ENCODE peak calls at places on chromosomes 4 and X, in five cellular contexts. Q is neural progenitor cell; O is HFF-Myc; L is CD8-positive, alpha-beta T cell; G is heart right ventricle. T is an unnamed sample.

GRCh38 chrX:85922821-85923220 is 124.5 kb downstream of the CHM start:
- DNase-seq in L (no peak), O (no peak), G (no peak), Q (no peak), T (peak)

GRCh38 chr4:46389301-46389761 is 597 bp downstream of the GABRA2 start:
- DNase-seq in O (no peak), L (no peak), Q (peak), G (no peak), T (no peak)

GRCh38 chrX:40171513-40172168 is 73.9 kb upstream of the BCOR start:
- DNase-seq in Q (peak), G (peak), O (no peak), L (peak), T (no peak)

GRCh38 chr4:97394653-97395052 is 748.6 kb downstream of the STPG2 start:
- DNase-seq in G (no peak), L (no peak), Q (no peak), O (no peak), T (no peak)

GRCh38 chrX:103674531-103675454 is 11.7 kb downstream of the MORF4L2 start:
- DNase-seq in G (no peak), O (no peak), Q (peak), L (no peak), T (no peak)

GRCh38 chrX:95318882-95319281 is 1365.8 kb upstream of the DIAPH2 start:
- DNase-seq in O (no peak), Q (peak), L (no peak), G (no peak), T (no peak)

GRCh38 chr4:182671231-182671630 is 246.0 kb downstream of the DCTD start:
- DNase-seq in G (no peak), Q (no peak), O (no peak), L (no peak), T (no peak)

GRCh38 chr4:10120943-10121567 is 4.5 kb upstream of the WDR1 start:
- DNase-seq in L (no peak), Q (no peak), G (no peak), O (no peak), T (no peak)

GRCh38 chrX:135086197-135086854 is 34.0 kb downstream of the ETDB start:
- DNase-seq in Q (peak), G (no peak), O (no peak), L (peak), T (peak)

GRCh38 chr4:65007841-65008439 is 598.7 kb upstream of the TECRL start:
- DNase-seq in Q (peak), O (no peak), G (no peak), L (no peak), T (peak)

GRCh38 chr4:16202598-16202997 is 23.7 kb downstream of the TAPT1 start:
- DNase-seq in O (no peak), L (no peak), Q (no peak), G (no peak), T (no peak)

GRCh38 chr4:6732441-6733357 is 16.7 kb downstream of the BLOC1S4 start:
- DNase-seq in L (no peak), O (no peak), G (peak), Q (no peak), T (no peak)

GRCh38 chrX:136185409-136186022 is 38.2 kb downstream of the FHL1 start:
- DNase-seq in G (no peak), O (no peak), Q (no peak), L (no peak), T (no peak)

GRCh38 chr4:87423313-87424031 is 1.1 kb downstream of the NUDT9 start:
- DNase-seq in L (no peak), O (no peak), G (no peak), Q (no peak), T (no peak)

GRCh38 chr4:40423735-40424134 is 88.6 kb downstream of the CHRNA9 start:
- DNase-seq in Q (no peak), G (no peak), O (no peak), L (no peak), T (no peak)

GRCh38 chrX:68938244-68939004 is 109.6 kb downstream of the EFNB1 start:
- DNase-seq in G (no peak), L (no peak), O (no peak), Q (no peak), T (no peak)

GRCh38 chrX:7225338-7225737 is 77.4 kb upstream of the PUDP start:
- DNase-seq in Q (no peak), O (no peak), G (no peak), L (no peak), T (no peak)

GRCh38 chr4:95998311-95998710 is 158.4 kb downstream of the PDHA2 start:
- DNase-seq in Q (no peak), L (no peak), O (no peak), G (no peak), T (no peak)

GRCh38 chr4:140497776-140498636 is at the start of gene MGAT4D:
- DNase-seq in O (no peak), G (peak), Q (peak), L (no peak), T (no peak)

GRCh38 chr4:89056953-89057398 is at the start of gene FAM13A:
- DNase-seq in G (peak), Q (peak), L (no peak), O (peak), T (peak)

GRCh38 chrX:44352739-44353138 is 9.3 kb upstream of the EFHC2 start:
- DNase-seq in Q (no peak), O (no peak), G (no peak), L (no peak), T (no peak)

GRCh38 chr4:126004936-126005335 is 690.2 kb downstream of the FAT4 start:
- DNase-seq in Q (peak), L (no peak), G (no peak), O (no peak), T (peak)

GRCh38 chrX:44903107-44903506 is 30.1 kb downstream of the KDM6A start:
- DNase-seq in G (no peak), O (no peak), Q (no peak), L (no peak), T (no peak)

GRCh38 chr4:73864365-73864764 is 4.8 kb upstream of the CXCL1 start:
- DNase-seq in O (no peak), G (no peak), Q (peak), L (no peak), T (no peak)

GRCh38 chr4:142960867-142961644 is 115.0 kb upstream of the INPP4B start:
- DNase-seq in Q (no peak), O (no peak), G (no peak), L (no peak), T (no peak)

GRCh38 chrX:3346436-3347329 is at the start of gene MXRA5:
- DNase-seq in L (no peak), G (peak), Q (peak), O (no peak), T (no peak)

GRCh38 chrX:4182010-4182806 is 468.8 kb upstream of the PRKX start:
- DNase-seq in G (no peak), O (no peak), L (no peak), Q (no peak), T (no peak)

GRCh38 chr4:41384992-41385391 is 128.3 kb downstream of the UCHL1 start:
- DNase-seq in G (peak), L (no peak), O (no peak), Q (no peak), T (no peak)

GRCh38 chr4:98506462-98507132 is 151.8 kb downstream of the TSPAN5 start:
- DNase-seq in G (no peak), Q (peak), L (no peak), O (no peak), T (no peak)

GRCh38 chrX:68997911-68998310 is 167.3 kb downstream of the PJA1 start:
- DNase-seq in L (no peak), O (no peak), Q (no peak), G (peak), T (no peak)

GRCh38 chr4:182807841-182808548 is 109.2 kb downstream of the DCTD start:
- DNase-seq in Q (no peak), L (no peak), O (no peak), G (no peak), T (no peak)

GRCh38 chr4:144338834-144339233 is 198.3 kb upstream of the GYPA start:
- DNase-seq in G (no peak), Q (no peak), O (no peak), L (no peak), T (no peak)

GRCh38 chrX:153334654-153335295 is 822 bp downstream of the ZNF275 start:
- DNase-seq in Q (no peak), L (no peak), G (no peak), O (no peak), T (no peak)

GRCh38 chrX:153336128-153336894 is 2.4 kb downstream of the ZNF275 start:
- DNase-seq in G (no peak), O (no peak), L (no peak), Q (no peak), T (no peak)

GRCh38 chrX:153336988-153337387 is 3.0 kb downstream of the ZNF275 start:
- DNase-seq in Q (no peak), G (no peak), O (no peak), L (no peak), T (no peak)

GRCh38 chrX:153333821-153334653 is at the start of gene ZNF275:
- DNase-seq in L (peak), G (peak), Q (peak), O (no peak), T (no peak)

GRCh38 chrX:153333271-153333670 is 682 bp upstream of the ZNF275 start:
- DNase-seq in O (no peak), L (no peak), G (no peak), Q (no peak), T (no peak)
- H3K4me3 ChIP-seq in O (peak), L (no peak), G (peak), Q (peak), T (no peak)

GRCh38 chrX:52217494-52218160 is 32.9 kb downstream of the MAGED4 start:
- DNase-seq in L (no peak), Q (peak), G (no peak), O (no peak), T (no peak)
- TF ChIP-seq CTCF in L (no peak), Q (peak), G (no peak), O (peak), T (no peak)

DNA sequence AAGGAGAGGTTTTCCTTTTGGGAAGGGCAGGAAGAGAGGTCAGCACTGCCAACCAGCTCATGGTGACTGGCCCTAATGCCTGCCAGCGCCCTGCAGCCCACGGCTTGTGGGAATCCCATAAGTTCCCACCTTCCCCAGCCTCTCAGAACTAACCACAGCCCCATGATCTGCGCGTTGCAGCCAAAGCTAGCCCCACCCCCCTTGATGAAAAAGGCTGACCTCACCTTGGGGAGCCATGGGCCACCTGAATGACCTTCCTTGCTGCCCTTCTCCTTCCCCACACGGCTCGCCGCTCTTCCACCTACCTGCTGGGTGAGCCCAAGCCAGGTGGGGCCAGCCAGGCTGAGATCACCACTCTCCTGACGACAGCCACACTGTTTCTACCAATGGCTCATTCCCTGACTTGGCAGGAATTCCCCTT is 3.9 kb upstream of the ELF4 start:
- DNase-seq in G (no peak), O (no peak), Q (no peak), L (no peak), T (no peak)
- H3K4me3 ChIP-seq in G (no peak), O (no peak), Q (no peak), L (no peak), T (no peak)

GRCh38 chr4:137070614-137071013 is 461.7 kb downstream of the PCDH18 start:
- DNase-seq in G (no peak), Q (peak), L (no peak), O (no peak), T (no peak)
- TF ChIP-seq CTCF in G (no peak), Q (no peak), L (no peak), O (peak), T (no peak)

GRCh38 chrX:57596109-57596870 is 4.5 kb downstream of the ZXDB start:
- DNase-seq in O (no peak), G (no peak), Q (no peak), L (no peak), T (no peak)
- H3K4me3 ChIP-seq in O (peak), G (peak), Q (peak), L (no peak), T (peak)

GRCh38 chr4:25704516-25704915 is 48.9 kb downstream of the SLC34A2 start:
- DNase-seq in O (no peak), G (no peak), L (no peak), Q (no peak), T (no peak)

GRCh38 chr4:25697516-25697915 is 41.9 kb downstream of the SLC34A2 start:
- DNase-seq in O (no peak), L (no peak), G (no peak), Q (no peak), T (no peak)

GRCh38 chr4:25703731-25704388 is 48.2 kb downstream of the SLC34A2 start:
- DNase-seq in G (no peak), Q (no peak), L (no peak), O (no peak), T (peak)

DNA sequence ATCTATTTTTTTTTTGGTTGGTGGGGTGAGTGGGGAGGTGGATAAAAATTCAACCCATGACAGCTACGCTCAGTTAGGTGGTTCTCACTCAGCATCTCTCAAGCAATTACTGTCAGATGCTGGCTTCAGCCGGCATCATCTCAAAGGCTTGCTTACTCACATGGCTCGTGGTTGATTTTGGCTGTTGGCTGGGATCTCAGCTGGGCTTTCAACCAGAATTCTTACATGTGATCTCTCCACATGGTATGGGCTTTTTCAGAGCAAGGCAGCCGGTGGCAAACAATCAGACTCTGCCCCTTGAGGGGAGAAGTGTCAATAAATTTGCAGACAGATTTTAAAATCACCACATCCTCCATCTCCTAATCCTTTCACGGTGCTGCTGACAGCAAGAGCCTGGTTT is 47.2 kb downstream of the SLC34A2 start:
- DNase-seq in Q (no peak), O (peak), G (peak), L (no peak), T (peak)
- TF ChIP-seq CTCF in Q (no peak), O (no peak), G (no peak), L (no peak), T (peak)

GRCh38 chrX:49058794-49059193 is at the start of gene CCDC120:
- DNase-seq in O (no peak), Q (no peak), L (no peak), G (no peak), T (no peak)
- H3K4me3 ChIP-seq in O (no peak), Q (no peak), L (no peak), G (no peak), T (peak)

DNA sequence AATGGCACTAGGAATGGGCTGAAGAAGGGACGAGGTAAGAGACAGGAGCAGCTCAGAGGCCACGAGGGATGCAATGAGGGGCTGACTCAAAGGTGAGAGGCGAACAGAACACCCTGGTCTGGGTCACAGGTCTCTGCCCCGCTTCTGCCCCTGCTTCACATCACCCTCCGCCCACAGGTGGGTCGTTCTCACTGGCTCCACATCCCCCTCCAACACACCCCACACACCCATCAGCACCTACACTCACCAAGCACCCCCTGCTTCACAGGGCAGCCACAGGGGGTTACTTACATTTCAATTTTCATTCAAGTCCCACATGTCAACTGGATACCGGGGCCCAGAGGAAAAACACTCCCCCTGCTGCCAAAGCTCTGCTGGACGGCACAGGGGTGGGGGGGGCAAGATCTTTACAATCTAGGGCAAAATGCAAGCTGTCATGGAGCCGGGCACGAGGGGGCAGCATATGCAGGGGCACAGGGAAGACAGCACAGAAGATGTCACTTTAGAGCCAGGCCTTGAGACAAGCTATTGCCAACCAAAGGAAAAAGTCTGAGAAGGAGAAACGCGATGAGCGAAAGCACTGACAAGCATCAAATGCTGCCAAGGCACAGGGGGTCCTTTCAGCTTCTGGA is 94.1 kb downstream of the AFAP1 start:
- DNase-seq in G (no peak), L (peak), Q (peak), O (no peak), T (no peak)
- TF ChIP-seq CTCF in G (no peak), L (no peak), Q (peak), O (peak), T (no peak)

DNA sequence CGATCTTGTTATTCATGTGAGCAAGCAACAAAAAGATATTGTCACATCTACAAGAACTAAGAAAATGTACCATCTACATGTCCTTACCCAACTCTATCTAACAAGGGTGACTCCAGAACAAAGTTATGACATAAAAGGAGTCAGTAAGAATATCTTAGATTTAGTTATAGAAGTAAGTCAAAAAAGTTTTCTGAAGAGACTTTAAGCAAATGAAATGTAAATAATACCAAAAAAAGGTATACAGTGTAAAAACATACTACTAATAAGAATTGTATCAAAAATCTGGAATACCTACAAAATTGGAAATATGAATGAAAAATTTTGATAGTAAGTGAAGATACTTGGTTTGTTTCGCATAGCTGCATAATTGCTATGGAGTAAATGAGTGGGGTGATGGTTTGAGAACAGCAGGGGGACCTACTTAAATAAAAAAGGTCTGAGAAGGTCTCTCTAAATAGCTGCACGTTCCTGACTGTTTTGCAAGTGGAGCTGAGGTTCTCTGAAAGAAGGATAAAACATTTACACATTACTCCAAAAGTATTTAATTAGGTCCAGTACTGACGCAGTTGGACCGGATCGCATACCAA is 51.0 kb upstream of the ENPP6 start:
- DNase-seq in L (no peak), Q (no peak), G (no peak), O (no peak), T (no peak)
- H3K4me3 ChIP-seq in L (peak), Q (no peak), G (peak), O (no peak), T (peak)

DNA sequence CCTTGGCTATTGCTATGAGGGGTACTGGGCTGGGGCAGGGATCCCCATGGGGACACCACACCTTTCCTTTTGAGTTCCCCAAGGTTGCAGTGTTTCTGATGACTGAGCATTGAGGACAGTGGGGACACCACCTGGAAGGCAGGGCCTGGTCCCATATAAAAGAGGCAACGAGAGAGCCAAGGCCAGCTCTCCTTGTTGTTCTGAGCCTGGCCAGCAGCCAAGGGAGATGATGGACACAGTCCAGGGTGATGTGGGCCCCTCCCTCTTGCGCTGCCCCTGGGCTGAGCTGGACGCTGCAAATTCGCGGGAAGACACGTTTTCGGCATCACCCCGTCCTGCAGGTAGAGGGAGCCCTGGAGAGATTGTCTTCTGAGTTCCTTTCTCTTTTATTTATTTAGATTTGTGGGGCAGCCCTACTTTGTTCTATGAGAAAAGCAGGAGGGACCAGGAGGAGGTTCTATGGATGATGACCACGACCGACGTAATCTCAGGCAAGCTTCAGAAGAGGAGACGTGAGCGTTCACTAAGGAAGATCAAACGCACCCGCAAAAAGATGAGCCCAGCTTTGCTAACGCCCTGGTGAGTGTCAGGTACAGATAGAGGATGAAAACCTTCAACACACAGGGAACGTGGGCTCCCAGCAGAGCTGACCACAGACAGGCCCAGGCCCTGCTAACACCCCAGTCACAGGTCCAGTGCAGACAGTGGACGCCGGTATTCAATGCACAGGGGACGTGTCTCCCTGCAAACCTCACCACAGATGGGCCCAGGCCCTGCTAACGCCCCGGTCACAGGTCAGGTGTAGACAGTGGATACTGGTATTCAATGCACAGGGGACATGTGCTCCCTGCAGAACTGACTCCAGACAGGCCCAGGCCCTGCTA is 97.4 kb downstream of the SHOX start:
- DNase-seq in O (no peak), L (no peak), G (no peak), Q (peak), T (no peak)
- TF ChIP-seq CTCF in O (peak), L (no peak), G (no peak), Q (peak), T (peak)

T was measured in epithelial cell of proximal tubule.